ENCODE peak calls at places on chromosomes 13 and 19, in seven cellular contexts. I, D, B, U, M, L and T are unnamed samples.

GRCh38 chr19:38061294-38061693 is 154.3 kb downstream of the SIPA1L3 start:
- DNase-seq in I (no peak), D (no peak), B (no peak), U (peak), M (no peak), L (no peak), T (no peak)

GRCh38 chr19:4069331-4069959 is 2.7 kb upstream of the ZBTB7A start:
- DNase-seq in I (no peak), D (no peak), B (peak), U (no peak), M (no peak), L (no peak), T (peak)

GRCh38 chr13:76414320-76414719 is 471.9 kb downstream of the KCTD12 start:
- DNase-seq in I (no peak), D (no peak), B (no peak), U (no peak), M (peak), L (no peak), T (no peak)

GRCh38 chr13:52925221-52925620 is 76.8 kb upstream of the PCDH8 start:
- DNase-seq in I (no peak), D (no peak), B (no peak), U (no peak), M (no peak), L (no peak), T (no peak)

GRCh38 chr19:5036733-5037681 is 68.1 kb downstream of the KDM4B start:
- DNase-seq in I (no peak), D (peak), B (no peak), U (peak), M (no peak), L (no peak), T (no peak)

GRCh38 chr13:102183509-102184182 is 218.2 kb downstream of the FGF14 start:
- DNase-seq in I (no peak), D (no peak), B (no peak), U (no peak), M (no peak), L (no peak), T (no peak)

GRCh38 chr13:110714798-110715394 is 1.4 kb downstream of the ING1 start:
- DNase-seq in I (no peak), D (peak), B (peak), U (peak), M (peak), L (peak), T (peak)

GRCh38 chr13:48645845-48646244 is 7.9 kb upstream of the CYSLTR2 start:
- DNase-seq in I (no peak), D (no peak), B (no peak), U (no peak), M (peak), L (no peak), T (no peak)

GRCh38 chr19:16111909-16112752 is 442 bp downstream of the RAB8A start:
- DNase-seq in I (peak), D (no peak), B (no peak), U (no peak), M (no peak), L (no peak), T (no peak)

GRCh38 chr13:38590796-38591507 is 95.9 kb upstream of the FREM2 start:
- DNase-seq in I (peak), D (no peak), B (no peak), U (no peak), M (no peak), L (no peak), T (no peak)

GRCh38 chr19:18021121-18021755 is 13.3 kb downstream of the ARRDC2 start:
- DNase-seq in I (peak), D (peak), B (peak), U (peak), M (no peak), L (no peak), T (peak)

GRCh38 chr13:50592412-50593145 is 250.9 kb downstream of the DLEU7 start:
- DNase-seq in I (no peak), D (no peak), B (no peak), U (peak), M (no peak), L (no peak), T (no peak)

GRCh38 chr19:10005632-10006334 is 4.5 kb downstream of the COL5A3 start:
- DNase-seq in I (no peak), D (no peak), B (no peak), U (no peak), M (no peak), L (no peak), T (no peak)

GRCh38 chr19:43290568-43291359 is 21.4 kb upstream of the PSG9 start:
- DNase-seq in I (no peak), D (no peak), B (no peak), U (peak), M (peak), L (no peak), T (no peak)

GRCh38 chr19:34838753-34839431 is 65.9 kb upstream of the ZNF599 start:
- DNase-seq in I (peak), D (no peak), B (no peak), U (peak), M (peak), L (peak), T (peak)

GRCh38 chr13:40961224-40961623 is 57.9 kb downstream of the ELF1 start:
- DNase-seq in I (no peak), D (no peak), B (no peak), U (no peak), M (no peak), L (no peak), T (no peak)

GRCh38 chr19:55581145-55581827 is 638 bp upstream of the ZNF579 start:
- DNase-seq in I (no peak), D (no peak), B (no peak), U (no peak), M (peak), L (peak), T (no peak)

GRCh38 chr19:40716031-40716654 is 543 bp downstream of the COQ8B start:
- DNase-seq in I (no peak), D (no peak), B (peak), U (no peak), M (no peak), L (no peak), T (peak)

GRCh38 chr19:33235269-33235995 is 9.8 kb upstream of the SLC7A10 start:
- DNase-seq in I (peak), D (peak), B (peak), U (peak), M (peak), L (peak), T (peak)

GRCh38 chr13:112819816-112820215 is 130.0 kb downstream of the ATP11A start:
- DNase-seq in I (no peak), D (no peak), B (no peak), U (no peak), M (no peak), L (no peak), T (no peak)

GRCh38 chr19:37654525-37654832 is 786 bp downstream of the ZFP30 start:
- DNase-seq in I (peak), D (no peak), B (no peak), U (peak), M (no peak), L (peak), T (no peak)

GRCh38 chr13:106178816-106179215 is 356.6 kb downstream of the EFNB2 start:
- DNase-seq in I (no peak), D (no peak), B (no peak), U (no peak), M (no peak), L (no peak), T (no peak)

GRCh38 chr19:3275068-3275582 is 50.7 kb downstream of the CELF5 start:
- DNase-seq in I (no peak), D (no peak), B (no peak), U (no peak), M (peak), L (peak), T (no peak)

GRCh38 chr13:79522583-79522982 is 41.6 kb downstream of the NDFIP2 start:
- DNase-seq in I (peak), D (no peak), B (no peak), U (peak), M (no peak), L (no peak), T (no peak)

GRCh38 chr13:35855531-35856019 is 275.6 kb downstream of the DCLK1 start:
- DNase-seq in I (no peak), D (no peak), B (no peak), U (no peak), M (peak), L (peak), T (no peak)

GRCh38 chr13:50611117-50611781 is 232.2 kb downstream of the DLEU7 start:
- DNase-seq in I (no peak), D (no peak), B (no peak), U (no peak), M (no peak), L (no peak), T (no peak)

GRCh38 chr13:111177081-111177711 is 62.1 kb downstream of the ARHGEF7 start:
- DNase-seq in I (peak), D (peak), B (peak), U (peak), M (no peak), L (no peak), T (peak)

GRCh38 chr13:83229574-83230300 is 652.5 kb downstream of the SLITRK1 start:
- DNase-seq in I (no peak), D (no peak), B (no peak), U (no peak), M (no peak), L (no peak), T (no peak)

GRCh38 chr13:28531195-28531955 is 36.4 kb upstream of the FLT1 start:
- DNase-seq in I (peak), D (peak), B (no peak), U (peak), M (peak), L (peak), T (peak)

GRCh38 chr19:7063764-7064418 is 5.4 kb upstream of the MBD3L3 start:
- DNase-seq in I (no peak), D (no peak), B (no peak), U (no peak), M (no peak), L (no peak), T (peak)

GRCh38 chr13:99322297-99323103 is 15.3 kb upstream of the GPR183 start:
- DNase-seq in I (no peak), D (no peak), B (no peak), U (peak), M (peak), L (no peak), T (no peak)

GRCh38 chr19:9586764-9587163 is 2.5 kb upstream of the ZNF121 start:
- DNase-seq in I (peak), D (peak), B (peak), U (peak), M (peak), L (peak), T (peak)

GRCh38 chr13:91245283-91245682 is 102.2 kb upstream of the MIR17HG start:
- DNase-seq in I (no peak), D (no peak), B (no peak), U (no peak), M (no peak), L (no peak), T (no peak)

GRCh38 chr13:73222627-73223026 is 163.8 kb downstream of the KLF5 start:
- DNase-seq in I (no peak), D (no peak), B (no peak), U (no peak), M (no peak), L (no peak), T (no peak)

GRCh38 chr13:37075164-37075563 is 15.7 kb upstream of the SUPT20H start:
- DNase-seq in I (no peak), D (no peak), B (no peak), U (no peak), M (peak), L (no peak), T (no peak)

GRCh38 chr19:22806418-22806817 is 22.5 kb upstream of the ZNF99 start:
- DNase-seq in I (no peak), D (no peak), B (no peak), U (no peak), M (no peak), L (no peak), T (no peak)

DNA sequence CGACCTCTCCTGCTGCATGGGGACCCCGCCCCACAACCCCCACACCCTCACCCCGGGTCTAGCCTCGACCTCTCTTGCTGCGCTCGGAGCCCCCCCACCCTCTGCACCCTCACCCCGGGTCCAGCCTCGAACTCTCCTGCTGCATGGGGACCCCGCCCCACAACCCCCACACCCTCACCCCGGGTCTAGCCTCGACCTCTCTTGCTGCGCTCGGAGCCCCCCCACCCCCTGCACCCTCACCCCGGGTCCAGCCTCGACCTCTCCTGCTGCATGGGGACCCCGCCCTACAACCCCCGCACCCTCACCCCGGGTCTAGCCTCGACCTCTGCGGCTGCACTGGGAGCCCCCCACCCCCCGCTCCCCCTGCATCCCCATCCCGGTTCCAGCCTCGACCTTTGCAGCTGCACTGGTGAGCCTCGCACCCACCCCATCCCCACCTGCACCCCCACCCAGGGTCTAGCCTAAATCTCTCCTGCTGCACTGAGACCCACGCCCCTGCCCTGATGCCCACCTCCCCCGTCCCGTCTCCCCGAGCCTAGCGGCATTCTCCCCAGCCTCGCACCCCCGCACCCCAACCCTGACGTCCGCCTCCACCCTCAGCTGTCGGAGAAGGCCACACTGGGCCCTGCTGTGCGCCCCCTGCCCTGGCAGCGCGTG is 1.8 kb downstream of the CFD start:
- DNase-seq in I (no peak), D (no peak), B (no peak), U (no peak), M (no peak), L (no peak), T (peak)
- H3K4me3 ChIP-seq in I (no peak), D (peak), B (peak), U (no peak), M (no peak), L (peak), T (no peak)

GRCh38 chr13:30148791-30149190 is 158.6 kb downstream of the KATNAL1 start:
- DNase-seq in I (no peak), D (no peak), B (no peak), U (no peak), M (no peak), L (no peak), T (peak)

GRCh38 chr13:30145709-30146367 is 161.5 kb downstream of the KATNAL1 start:
- DNase-seq in I (no peak), D (no peak), B (no peak), U (no peak), M (no peak), L (no peak), T (peak)

GRCh38 chr13:30148171-30148754 is 159.1 kb downstream of the KATNAL1 start:
- DNase-seq in I (peak), D (no peak), B (peak), U (no peak), M (no peak), L (no peak), T (peak)

GRCh38 chr13:30149248-30149647 is 158.1 kb downstream of the KATNAL1 start:
- DNase-seq in I (no peak), D (no peak), B (no peak), U (no peak), M (no peak), L (no peak), T (peak)

GRCh38 chr13:30147380-30147779 is 160.0 kb downstream of the KATNAL1 start:
- DNase-seq in I (no peak), D (no peak), B (no peak), U (no peak), M (no peak), L (no peak), T (peak)
- H3K4me3 ChIP-seq in I (no peak), D (no peak), B (no peak), U (no peak), M (no peak), L (no peak), T (no peak)

GRCh38 chr19:46633130-46633529 is 2.9 kb downstream of the GNG8 start:
- DNase-seq in I (peak), D (no peak), B (no peak), U (no peak), M (no peak), L (no peak), T (no peak)

GRCh38 chr19:46637224-46637623 is 1.2 kb upstream of the GNG8 start:
- DNase-seq in I (no peak), D (no peak), B (no peak), U (no peak), M (no peak), L (no peak), T (no peak)

GRCh38 chr19:46635920-46636761 is at the start of gene GNG8:
- DNase-seq in I (no peak), D (no peak), B (no peak), U (no peak), M (no peak), L (peak), T (peak)

GRCh38 chr19:46634045-46634655 is 1.9 kb downstream of the GNG8 start:
- DNase-seq in I (peak), D (peak), B (peak), U (peak), M (peak), L (peak), T (peak)

GRCh38 chr19:46634656-46635218 is 1.3 kb downstream of the GNG8 start:
- DNase-seq in I (no peak), D (no peak), B (no peak), U (no peak), M (no peak), L (peak), T (peak)
- H3K4me3 ChIP-seq in I (no peak), D (peak), B (peak), U (no peak), M (no peak), L (peak), T (peak)

GRCh38 chr19:48718711-48719231 is 754 bp downstream of the MAMSTR start:
- DNase-seq in I (no peak), D (peak), B (no peak), U (no peak), M (peak), L (no peak), T (no peak)
- H3K4me3 ChIP-seq in I (no peak), D (peak), B (no peak), U (no peak), M (no peak), L (no peak), T (no peak)